ENCODE peak calls at places on chromosomes 16 and 17, in nine cellular contexts. G is HCT116; L is aorta; Q is prostate gland; T is right lobe of liver; D is adrenal gland; Y is left ventricle myocardium inferior; K is astrocyte; O is naive thymus-derived CD4-positive, alpha-beta T cell. U is an unnamed sample.
A peak's percentile ranks its signal among the peaks of the same experiment; 100 is the strongest.

GRCh38 chr16:11104168-11105037 is 151.6 kb downstream of the SOCS1 start:
- DNase-seq in G (no peak), L (no peak), Q (no peak), T (no peak), D (no peak), Y (no peak), K (no peak), O (no peak), U (no peak)

GRCh38 chr17:60716766-60717165 is 39.1 kb downstream of the BCAS3 start:
- DNase-seq in G (no peak), L (no peak), Q (no peak), T (no peak), D (no peak), Y (no peak), K (no peak), O (no peak), U (no peak)

GRCh38 chr17:39653662-39654331 is 11.4 kb upstream of the TCAP start:
- DNase-seq in G (no peak), L (peak; percentile 77), Q (peak; percentile 47), T (no peak), D (peak; percentile 83), Y (peak; percentile 61), K (no peak), O (peak; percentile 76), U (no peak)

GRCh38 chr17:48903401-48903800 is 4.8 kb upstream of the UBE2Z start:
- DNase-seq in G (no peak), L (no peak), Q (no peak), T (no peak), D (no peak), Y (no peak), K (no peak), O (no peak), U (no peak)

GRCh38 chr16:26133401-26133800 is 441.6 kb downstream of the HS3ST4 start:
- DNase-seq in G (no peak), L (no peak), Q (no peak), T (no peak), D (no peak), Y (no peak), K (no peak), O (no peak), U (no peak)

GRCh38 chr17:71975331-71975801 is 145.5 kb upstream of the SOX9 start:
- DNase-seq in G (no peak), L (peak; percentile 79), Q (peak; percentile 29), T (no peak), D (peak; percentile 52), Y (peak; percentile 73), K (peak; percentile 30), O (no peak), U (no peak)

GRCh38 chr17:15392326-15392739 is 50.9 kb upstream of the TEKT3 start:
- DNase-seq in G (no peak), L (no peak), Q (no peak), T (no peak), D (no peak), Y (peak; percentile 52), K (peak; percentile 90), O (no peak), U (no peak)

GRCh38 chr16:49588061-49588460 is 214.5 kb downstream of the C16orf78 start:
- DNase-seq in G (no peak), L (no peak), Q (no peak), T (no peak), D (peak; percentile 9), Y (no peak), K (no peak), O (no peak), U (no peak)

GRCh38 chr16:11392041-11392581 is 46.9 kb downstream of the RMI2 start:
- DNase-seq in G (no peak), L (peak; percentile 34), Q (no peak), T (no peak), D (no peak), Y (no peak), K (no peak), O (no peak), U (no peak)

GRCh38 chr17:80254396-80255241 is 6.0 kb upstream of the RNF213 start:
- DNase-seq in G (peak; percentile 82), L (peak; percentile 65), Q (peak; percentile 82), T (no peak), D (peak; percentile 91), Y (no peak), K (peak; percentile 92), O (no peak), U (no peak)
- H3K4me3 ChIP-seq in G (peak overlapping the region; percentile 9), L (no peak overlapping the region), Q (no peak overlapping the region), T (no peak overlapping the region), D (no peak overlapping the region), Y (no peak overlapping the region), K (no peak overlapping the region), O (no peak overlapping the region), U (no peak overlapping the region)

GRCh38 chr17:1091885-1092284 is 87.9 kb downstream of the ABR start:
- DNase-seq in G (no peak), L (no peak), Q (peak; percentile 84), T (no peak), D (no peak), Y (no peak), K (no peak), O (no peak), U (no peak)

GRCh38 chr17:1089915-1090314 is 89.9 kb downstream of the ABR start:
- DNase-seq in G (no peak), L (peak; percentile 89), Q (peak; percentile 49), T (no peak), D (no peak), Y (no peak), K (no peak), O (no peak), U (no peak)

GRCh38 chr17:1094591-1094990 is 85.2 kb downstream of the ABR start:
- DNase-seq in G (no peak), L (no peak), Q (no peak), T (no peak), D (no peak), Y (no peak), K (no peak), O (no peak), U (no peak)

GRCh38 chr17:1090454-1091189 is 89.2 kb downstream of the ABR start:
- DNase-seq in G (no peak), L (no peak), Q (peak; percentile 54), T (no peak), D (no peak), Y (no peak), K (no peak), O (no peak), U (no peak)

DNA sequence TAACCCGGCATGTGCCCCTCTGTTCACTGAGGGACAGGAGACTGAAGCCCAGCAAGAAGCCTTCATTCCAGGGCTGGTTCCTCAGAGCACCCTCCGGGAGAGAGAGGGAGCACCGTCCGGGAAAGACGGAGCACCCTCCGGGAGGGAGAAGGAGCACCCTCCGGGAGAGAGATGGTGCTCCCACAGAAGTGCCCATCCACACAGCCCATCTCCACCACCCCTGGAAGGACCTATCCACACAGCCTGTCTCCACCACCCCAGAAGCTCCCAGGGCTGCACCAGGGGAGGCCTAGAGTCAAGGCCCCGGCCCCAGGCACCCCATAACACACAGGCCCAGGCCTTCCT is 88.6 kb downstream of the ABR start:
- DNase-seq in G (no peak), L (no peak), Q (no peak), T (no peak), D (no peak), Y (no peak), K (no peak), O (no peak), U (no peak)
- H3K27ac ChIP-seq in G (no peak overlapping the region), L (no peak overlapping the region), Q (peak overlapping the region; percentile 89), T (no peak overlapping the region), D (no peak overlapping the region), Y (peak overlapping the region; percentile 86), K (no peak overlapping the region), O (no peak overlapping the region), U (no peak overlapping the region)

DNA sequence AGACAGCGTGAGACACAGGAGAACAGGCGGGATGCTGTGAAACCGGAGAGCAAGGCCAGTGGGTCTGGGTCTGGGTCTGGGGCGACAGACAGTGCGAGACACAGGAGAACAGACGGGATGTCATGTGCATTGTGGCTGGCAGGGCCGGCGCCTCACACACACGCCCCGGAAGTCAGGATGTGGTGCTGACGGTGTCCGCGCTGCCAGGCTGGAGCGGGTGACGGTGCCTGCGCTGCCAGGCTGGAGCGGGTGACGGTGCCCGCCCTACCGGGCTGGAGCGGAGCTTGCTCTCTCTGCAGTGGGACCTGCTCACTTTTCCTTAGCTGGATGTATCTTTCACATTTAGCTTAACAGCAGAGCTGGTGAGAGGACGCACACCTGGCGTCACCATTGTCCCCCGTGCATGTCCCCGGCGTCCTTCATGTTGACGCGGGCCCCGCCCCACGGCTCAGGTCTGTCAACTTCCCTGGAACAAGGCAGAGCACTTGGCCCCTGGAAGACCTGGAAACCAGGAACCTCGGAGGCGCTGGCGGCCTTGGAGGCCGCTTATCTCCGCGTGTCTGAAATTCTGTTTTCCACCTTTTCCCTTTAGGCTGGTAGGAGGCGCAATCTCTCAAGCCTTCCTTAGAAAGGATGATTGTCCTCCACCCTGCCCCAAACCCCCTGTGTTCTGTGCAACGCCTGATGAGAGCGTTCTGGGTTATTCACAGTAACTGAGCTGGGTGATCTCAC is 43.1 kb upstream of the ZNF750 start:
- DNase-seq in G (no peak), L (peak; percentile 79), Q (peak; percentile 80), T (no peak), D (no peak), Y (no peak), K (no peak), O (peak; percentile 80), U (no peak)
- H3K4me3 ChIP-seq in G (no peak overlapping the region), L (no peak overlapping the region), Q (peak overlapping the region; percentile 13), T (no peak overlapping the region), D (no peak overlapping the region), Y (no peak overlapping the region), K (no peak overlapping the region), O (peak overlapping the region; percentile 47), U (no peak overlapping the region)

GRCh38 chr16:3015865-3016521 is 2.0 kb downstream of the CLDN6 start:
- DNase-seq in G (no peak), L (no peak), Q (no peak), T (no peak), D (no peak), Y (no peak), K (no peak), O (no peak), U (no peak)
- H3K27ac ChIP-seq in G (no peak overlapping the region), L (no peak overlapping the region), Q (no peak overlapping the region), T (no peak overlapping the region), D (no peak overlapping the region), Y (no peak overlapping the region), K (no peak overlapping the region), O (no peak overlapping the region), U (no peak overlapping the region)

GRCh38 chr17:63702223-63702577 is 2.3 kb upstream of the LIMD2 start:
- DNase-seq in G (no peak), L (peak; percentile 68), Q (no peak), T (peak; percentile 58), D (peak; percentile 20), Y (no peak), K (no peak), O (no peak), U (no peak)

GRCh38 chr17:63698886-63699637 is 863 bp downstream of the LIMD2 start:
- DNase-seq in G (no peak), L (peak; percentile 83), Q (no peak), T (peak; percentile 85), D (peak; percentile 71), Y (peak; percentile 58), K (peak; percentile 18), O (peak; percentile 95), U (no peak)

GRCh38 chr17:63701477-63702222 is 1.7 kb upstream of the LIMD2 start:
- DNase-seq in G (no peak), L (peak; percentile 66), Q (no peak), T (peak; percentile 65), D (peak; percentile 67), Y (peak; percentile 35), K (no peak), O (peak; percentile 73), U (no peak)

GRCh38 chr17:63699638-63700527 is at the start of gene LIMD2:
- DNase-seq in G (no peak), L (peak; percentile 75), Q (peak; percentile 51), T (peak; percentile 75), D (peak; percentile 72), Y (peak; percentile 66), K (no peak), O (peak; percentile 89), U (no peak)

GRCh38 chr17:63700528-63701441 is 860 bp upstream of the LIMD2 start:
- DNase-seq in G (no peak), L (peak; percentile 88), Q (no peak), T (peak; percentile 73), D (peak; percentile 78), Y (peak; percentile 69), K (peak; percentile 50), O (peak; percentile 57), U (no peak)
- H3K4me3 ChIP-seq in G (peak overlapping the region; percentile 60), L (no peak overlapping the region), Q (peak overlapping the region; percentile 64), T (peak overlapping the region; percentile 25), D (peak overlapping the region; percentile 91), Y (peak overlapping the region; percentile 74), K (peak overlapping the region; percentile 33), O (peak overlapping the region; percentile 65), U (peak overlapping the region; percentile 67)

U was measured in iPS DF 6.9.